ENCODE peak calls at places on chromosome 10, in five cellular contexts. One of them, this sample, is unnamed.

GRCh38 chr10:46236941-46237681 is 49.7 kb upstream of the ANTXRL start:
- DNase-seq in A673: no peak
- DNase-seq in choroid plexus epithelial cell: no peak
- DNase-seq in prostate gland: no peak
- DNase-seq in brain microvascular endothelial cell: no peak
- DNase-seq in this sample: no peak

GRCh38 chr10:9342865-9343450 is 1288.5 kb downstream of the GATA3 start:
- DNase-seq in A673: peak; percentile 48
- DNase-seq in choroid plexus epithelial cell: peak; percentile 68
- DNase-seq in prostate gland: no peak
- DNase-seq in brain microvascular endothelial cell: peak; percentile 18
- DNase-seq in this sample: peak; percentile 60

GRCh38 chr10:36592964-36593363 is 532.4 kb upstream of the ANKRD30A start:
- DNase-seq in A673: no peak
- DNase-seq in choroid plexus epithelial cell: no peak
- DNase-seq in prostate gland: no peak
- DNase-seq in brain microvascular endothelial cell: no peak
- DNase-seq in this sample: no peak

GRCh38 chr10:122441961-122442360 is 12.5 kb upstream of the ARMS2 start:
- DNase-seq in A673: no peak
- DNase-seq in choroid plexus epithelial cell: peak; percentile 63
- DNase-seq in prostate gland: no peak
- DNase-seq in brain microvascular endothelial cell: peak; percentile 68
- DNase-seq in this sample: peak; percentile 35

GRCh38 chr10:121553861-121554264 is 44.4 kb downstream of the FGFR2 start:
- DNase-seq in A673: no peak
- DNase-seq in choroid plexus epithelial cell: no peak
- DNase-seq in prostate gland: peak; percentile 27
- DNase-seq in brain microvascular endothelial cell: no peak
- DNase-seq in this sample: no peak

GRCh38 chr10:30980951-30981616 is 50.6 kb downstream of the ZNF438 start:
- DNase-seq in A673: peak; percentile 17
- DNase-seq in choroid plexus epithelial cell: peak; percentile 63
- DNase-seq in prostate gland: peak; percentile 85
- DNase-seq in brain microvascular endothelial cell: no peak
- DNase-seq in this sample: peak; percentile 87

GRCh38 chr10:24842856-24843255 is 109.5 kb downstream of the PRTFDC1 start:
- DNase-seq in A673: no peak
- DNase-seq in choroid plexus epithelial cell: no peak
- DNase-seq in prostate gland: no peak
- DNase-seq in brain microvascular endothelial cell: no peak
- DNase-seq in this sample: no peak

GRCh38 chr10:76115131-76115470 is 683.7 kb downstream of the LRMDA start:
- DNase-seq in A673: no peak
- DNase-seq in choroid plexus epithelial cell: no peak
- DNase-seq in prostate gland: peak; percentile 34
- DNase-seq in brain microvascular endothelial cell: no peak
- DNase-seq in this sample: no peak

GRCh38 chr10:49577182-49577925 is 32.8 kb upstream of the SLC18A3 start:
- DNase-seq in A673: no peak
- DNase-seq in choroid plexus epithelial cell: no peak
- DNase-seq in prostate gland: no peak
- DNase-seq in brain microvascular endothelial cell: no peak
- DNase-seq in this sample: no peak

GRCh38 chr10:4651404-4652037 is 174.5 kb upstream of the AKR1E2 start:
- DNase-seq in A673: no peak
- DNase-seq in choroid plexus epithelial cell: no peak
- DNase-seq in prostate gland: no peak
- DNase-seq in brain microvascular endothelial cell: no peak
- DNase-seq in this sample: peak; percentile 10

GRCh38 chr10:86439544-86439943 is 72.9 kb upstream of the GRID1 start:
- DNase-seq in A673: peak; percentile 35
- DNase-seq in choroid plexus epithelial cell: peak; percentile 99
- DNase-seq in prostate gland: peak; percentile 16
- DNase-seq in brain microvascular endothelial cell: peak; percentile 98
- DNase-seq in this sample: peak; percentile 82

GRCh38 chr10:129023057-129023456 is 444.0 kb upstream of the MGMT start:
- DNase-seq in A673: no peak
- DNase-seq in choroid plexus epithelial cell: no peak
- DNase-seq in prostate gland: no peak
- DNase-seq in brain microvascular endothelial cell: no peak
- DNase-seq in this sample: no peak

GRCh38 chr10:976316-976715 is 11.9 kb upstream of the GTPBP4 start:
- DNase-seq in A673: no peak
- DNase-seq in choroid plexus epithelial cell: no peak
- DNase-seq in prostate gland: no peak
- DNase-seq in brain microvascular endothelial cell: no peak
- DNase-seq in this sample: no peak

GRCh38 chr10:122404576-122404975 is 30.1 kb downstream of the PLEKHA1 start:
- DNase-seq in A673: no peak
- DNase-seq in choroid plexus epithelial cell: no peak
- DNase-seq in prostate gland: no peak
- DNase-seq in brain microvascular endothelial cell: no peak
- DNase-seq in this sample: no peak

GRCh38 chr10:16509996-16510395 is 11.7 kb downstream of the C1QL3 start:
- DNase-seq in A673: peak; percentile 23
- DNase-seq in choroid plexus epithelial cell: no peak
- DNase-seq in prostate gland: no peak
- DNase-seq in brain microvascular endothelial cell: peak; percentile 40
- DNase-seq in this sample: no peak

GRCh38 chr10:101233863-101234262 is 4.6 kb upstream of the LBX1 start:
- DNase-seq in A673: no peak
- DNase-seq in choroid plexus epithelial cell: no peak
- DNase-seq in prostate gland: no peak
- DNase-seq in brain microvascular endothelial cell: no peak
- DNase-seq in this sample: no peak

GRCh38 chr10:983951-984705 is 4.1 kb upstream of the GTPBP4 start:
- DNase-seq in A673: no peak
- DNase-seq in choroid plexus epithelial cell: peak; percentile 53
- DNase-seq in prostate gland: no peak
- DNase-seq in brain microvascular endothelial cell: peak; percentile 86
- DNase-seq in this sample: peak; percentile 44

GRCh38 chr10:128078136-128078969 is 47.9 kb downstream of the MKI67 start:
- DNase-seq in A673: peak; percentile 52
- DNase-seq in choroid plexus epithelial cell: peak; percentile 60
- DNase-seq in prostate gland: no peak
- DNase-seq in brain microvascular endothelial cell: no peak
- DNase-seq in this sample: peak; percentile 73

GRCh38 chr10:21402606-21403083 is 122.8 kb downstream of the SKIDA1 start:
- DNase-seq in A673: peak; percentile 91
- DNase-seq in choroid plexus epithelial cell: peak; percentile 81
- DNase-seq in prostate gland: no peak
- DNase-seq in brain microvascular endothelial cell: peak; percentile 41
- DNase-seq in this sample: peak; percentile 67

GRCh38 chr10:74502963-74503608 is 323.3 kb upstream of the KAT6B start:
- DNase-seq in A673: peak; percentile 94
- DNase-seq in choroid plexus epithelial cell: peak; percentile 62
- DNase-seq in prostate gland: no peak
- DNase-seq in brain microvascular endothelial cell: peak; percentile 37
- DNase-seq in this sample: peak; percentile 70

GRCh38 chr10:97407211-97407951 is 6.2 kb upstream of the RRP12 start:
- DNase-seq in A673: peak; percentile 89
- DNase-seq in choroid plexus epithelial cell: peak; percentile 89
- DNase-seq in prostate gland: peak; percentile 61
- DNase-seq in brain microvascular endothelial cell: peak; percentile 68
- DNase-seq in this sample: peak; percentile 90

GRCh38 chr10:16520900-16521299 is 779 bp downstream of the C1QL3 start:
- DNase-seq in A673: peak; percentile 52
- DNase-seq in choroid plexus epithelial cell: peak; percentile 26
- DNase-seq in prostate gland: peak; percentile 12
- DNase-seq in brain microvascular endothelial cell: no peak
- DNase-seq in this sample: no peak

GRCh38 chr10:78203915-78204818 is 170.5 kb downstream of the RPS24 start:
- DNase-seq in A673: peak; percentile 32
- DNase-seq in choroid plexus epithelial cell: no peak
- DNase-seq in prostate gland: no peak
- DNase-seq in brain microvascular endothelial cell: no peak
- DNase-seq in this sample: no peak

GRCh38 chr10:77925410-77925794 is 1.2 kb downstream of the DLG5 start:
- DNase-seq in A673: peak; percentile 64
- DNase-seq in choroid plexus epithelial cell: peak; percentile 37
- DNase-seq in prostate gland: peak; percentile 36
- DNase-seq in brain microvascular endothelial cell: no peak
- DNase-seq in this sample: peak; percentile 39

GRCh38 chr10:22832851-22833250 is 95.0 kb upstream of the ARMC3 start:
- DNase-seq in A673: no peak
- DNase-seq in choroid plexus epithelial cell: no peak
- DNase-seq in prostate gland: no peak
- DNase-seq in brain microvascular endothelial cell: no peak
- DNase-seq in this sample: no peak

GRCh38 chr10:125531470-125531869 is 151.5 kb downstream of the TEX36 start:
- DNase-seq in A673: no peak
- DNase-seq in choroid plexus epithelial cell: no peak
- DNase-seq in prostate gland: no peak
- DNase-seq in brain microvascular endothelial cell: no peak
- DNase-seq in this sample: no peak

GRCh38 chr10:71323407-71323806 is 4.3 kb downstream of the SLC29A3 start:
- DNase-seq in A673: peak; percentile 58
- DNase-seq in choroid plexus epithelial cell: peak; percentile 55
- DNase-seq in prostate gland: no peak
- DNase-seq in brain microvascular endothelial cell: peak; percentile 22
- DNase-seq in this sample: peak; percentile 54

GRCh38 chr10:59177862-59178235 is 1.4 kb downstream of the PHYHIPL start:
- DNase-seq in A673: no peak
- DNase-seq in choroid plexus epithelial cell: no peak
- DNase-seq in prostate gland: no peak
- DNase-seq in brain microvascular endothelial cell: no peak
- DNase-seq in this sample: no peak

GRCh38 chr10:59179027-59179426 is 2.6 kb downstream of the PHYHIPL start:
- DNase-seq in A673: no peak
- DNase-seq in choroid plexus epithelial cell: no peak
- DNase-seq in prostate gland: no peak
- DNase-seq in brain microvascular endothelial cell: no peak
- DNase-seq in this sample: no peak

GRCh38 chr10:59175538-59176240 is 754 bp upstream of the PHYHIPL start:
- DNase-seq in A673: no peak
- DNase-seq in choroid plexus epithelial cell: no peak
- DNase-seq in prostate gland: peak; percentile 8
- DNase-seq in brain microvascular endothelial cell: no peak
- DNase-seq in this sample: no peak

GRCh38 chr10:59176241-59177030 is at the start of gene PHYHIPL:
- DNase-seq in A673: peak; percentile 14
- DNase-seq in choroid plexus epithelial cell: no peak
- DNase-seq in prostate gland: peak; percentile 44
- DNase-seq in brain microvascular endothelial cell: peak; percentile 0
- DNase-seq in this sample: no peak

DNA sequence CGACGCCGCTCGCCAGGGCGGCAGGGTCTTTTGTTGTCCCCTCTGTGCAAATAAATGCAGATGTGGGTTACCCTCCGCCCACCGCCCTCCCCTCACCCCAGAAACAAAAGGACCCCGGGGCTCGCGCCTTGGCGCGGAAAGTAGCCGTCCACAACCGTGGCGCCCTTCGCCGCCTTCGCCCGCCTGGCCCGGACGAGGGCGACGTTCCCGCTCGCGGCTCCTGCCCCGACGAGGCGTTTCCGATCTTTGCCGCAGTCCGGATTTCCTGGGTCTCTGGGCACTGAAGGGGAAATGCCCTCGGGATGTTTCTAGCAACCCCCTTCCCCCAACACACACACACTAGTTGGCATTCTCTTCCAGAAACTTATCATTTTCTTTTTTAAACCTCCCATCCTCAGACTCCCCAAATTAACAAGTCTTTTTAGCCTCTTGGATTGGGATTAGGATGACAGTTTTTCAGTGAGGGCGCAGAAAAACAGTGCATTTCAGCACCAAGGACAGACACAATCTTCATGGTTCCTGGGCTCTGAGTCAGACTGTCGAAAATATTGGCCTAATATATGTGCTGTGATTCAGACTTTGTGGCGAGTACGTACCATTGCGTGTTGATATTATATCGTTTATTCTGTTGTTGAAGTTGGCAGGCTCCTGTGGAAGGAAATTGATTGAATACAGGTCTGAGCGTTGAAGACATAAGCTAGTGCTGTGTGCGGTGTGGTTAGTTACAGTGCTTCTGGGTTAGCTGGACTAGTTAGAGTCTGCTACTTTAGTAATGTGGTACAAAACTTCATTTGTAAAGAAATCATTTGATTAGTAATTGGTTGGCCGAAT is 803 bp downstream of the PHYHIPL start:
- DNase-seq in A673: peak; percentile 67
- DNase-seq in choroid plexus epithelial cell: peak; percentile 82
- DNase-seq in prostate gland: peak; percentile 46
- DNase-seq in brain microvascular endothelial cell: peak; percentile 88
- DNase-seq in this sample: peak; percentile 91
- H3K4me3 ChIP-seq in A673: peak overlapping the region; percentile 27
- H3K4me3 ChIP-seq in choroid plexus epithelial cell: no peak overlapping the region
- H3K4me3 ChIP-seq in prostate gland: peak overlapping the region; percentile 42
- H3K4me3 ChIP-seq in brain microvascular endothelial cell: peak overlapping the region; percentile 39
- H3K4me3 ChIP-seq in this sample: no peak overlapping the region

GRCh38 chr10:99659031-99659867 is at the start of gene ENTPD7:
- DNase-seq in A673: peak; percentile 96
- DNase-seq in choroid plexus epithelial cell: peak; percentile 97
- DNase-seq in prostate gland: peak; percentile 96
- DNase-seq in brain microvascular endothelial cell: peak; percentile 96
- DNase-seq in this sample: peak; percentile 99
- TF ChIP-seq CTCF in A673: no peak
- TF ChIP-seq CTCF in choroid plexus epithelial cell: peak; percentile 29
- TF ChIP-seq CTCF in prostate gland: peak; percentile 84
- TF ChIP-seq CTCF in brain microvascular endothelial cell: peak; percentile 37
- TF ChIP-seq CTCF in this sample: no peak

GRCh38 chr10:59088912-59089573 is 87.4 kb upstream of the PHYHIPL start:
- DNase-seq in A673: no peak
- DNase-seq in choroid plexus epithelial cell: no peak
- DNase-seq in prostate gland: no peak
- DNase-seq in brain microvascular endothelial cell: no peak
- DNase-seq in this sample: no peak
- H3K4me3 ChIP-seq in A673: no peak overlapping the region
- H3K4me3 ChIP-seq in choroid plexus epithelial cell: no peak overlapping the region
- H3K4me3 ChIP-seq in prostate gland: no peak overlapping the region
- H3K4me3 ChIP-seq in brain microvascular endothelial cell: no peak overlapping the region
- H3K4me3 ChIP-seq in this sample: no peak overlapping the region

DNA sequence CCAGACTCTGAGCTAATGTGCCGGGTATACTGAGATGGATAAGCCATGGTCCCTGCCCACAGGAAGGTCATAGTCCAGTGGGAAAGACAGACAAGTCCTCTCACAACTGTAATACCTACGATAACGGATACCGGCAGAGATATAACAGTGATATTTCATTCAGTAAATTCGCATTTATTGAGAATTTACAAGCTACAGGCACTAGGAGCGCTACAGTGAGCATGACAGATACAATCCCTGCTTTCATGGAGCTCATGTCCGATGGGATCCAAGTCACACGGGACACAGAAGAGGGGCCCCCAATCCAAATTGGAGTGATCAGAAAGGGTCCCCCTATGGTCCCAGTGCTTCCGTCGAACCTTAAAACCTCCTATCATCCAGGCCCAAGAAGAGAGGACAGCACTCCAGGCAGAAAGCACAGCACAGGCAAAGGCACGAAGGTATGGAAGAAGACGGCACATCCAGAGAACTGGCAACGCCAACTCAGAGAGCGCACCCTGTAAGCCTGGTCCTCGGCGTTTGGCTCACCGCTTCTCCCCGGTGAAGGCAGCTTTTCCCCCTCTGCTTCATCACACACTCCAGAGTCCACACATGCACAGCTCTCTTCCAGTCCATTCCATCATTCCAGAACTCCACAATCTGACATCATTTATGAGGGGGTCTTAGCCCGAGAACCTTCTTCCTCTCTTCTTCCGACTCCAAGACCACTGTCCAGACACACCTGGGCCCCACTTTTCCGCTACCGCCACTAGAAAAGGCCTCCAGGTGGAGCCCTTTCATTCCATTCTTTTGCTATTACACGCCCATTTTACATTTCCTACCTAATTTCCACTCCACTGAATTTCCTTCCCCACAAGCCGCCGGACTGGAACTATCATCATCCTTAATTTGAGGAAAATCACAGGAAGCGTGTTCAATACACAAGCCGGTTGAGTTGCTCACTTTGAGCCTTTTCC is 47.8 kb upstream of the NKX2-3 start:
- DNase-seq in A673: no peak
- DNase-seq in choroid plexus epithelial cell: no peak
- DNase-seq in prostate gland: no peak
- DNase-seq in brain microvascular endothelial cell: no peak
- DNase-seq in this sample: no peak
- TF ChIP-seq CTCF in A673: no peak
- TF ChIP-seq CTCF in choroid plexus epithelial cell: peak; percentile 23
- TF ChIP-seq CTCF in prostate gland: no peak
- TF ChIP-seq CTCF in brain microvascular endothelial cell: peak; percentile 16
- TF ChIP-seq CTCF in this sample: no peak

This sample was measured in foreskin fibroblast.